ENCODE peak calls at places on chromosomes 6 and 20, in seven cellular contexts. One of them, this sample, is unnamed.

GRCh38 chr6:152233547-152234320 is 403.4 kb downstream of the SYNE1 start:
- DNase-seq in H1: no peak
- DNase-seq in mesendoderm: no peak
- DNase-seq in mesenchymal stem cell: peak
- DNase-seq in neuronal stem cell: no peak
- DNase-seq in H9: no peak
- DNase-seq in IMR-90: no peak
- DNase-seq in this sample: no peak

GRCh38 chr6:95309545-95309944 is 267.8 kb upstream of the MANEA start:
- DNase-seq in H1: no peak
- DNase-seq in mesendoderm: no peak
- DNase-seq in mesenchymal stem cell: no peak
- DNase-seq in neuronal stem cell: no peak
- DNase-seq in H9: no peak
- DNase-seq in IMR-90: no peak
- DNase-seq in this sample: no peak

GRCh38 chr6:75210885-75211739 is 5.3 kb upstream of the COL12A1 start:
- DNase-seq in H1: no peak
- DNase-seq in mesendoderm: peak
- DNase-seq in mesenchymal stem cell: peak
- DNase-seq in neuronal stem cell: peak
- DNase-seq in H9: no peak
- DNase-seq in IMR-90: peak
- DNase-seq in this sample: peak

GRCh38 chr20:20206788-20207187 is 154.5 kb downstream of the CFAP61 start:
- DNase-seq in H1: no peak
- DNase-seq in mesendoderm: no peak
- DNase-seq in mesenchymal stem cell: no peak
- DNase-seq in neuronal stem cell: no peak
- DNase-seq in H9: no peak
- DNase-seq in IMR-90: no peak
- DNase-seq in this sample: no peak

GRCh38 chr6:105364243-105364642 is 38.6 kb downstream of the PREP start:
- DNase-seq in H1: no peak
- DNase-seq in mesendoderm: no peak
- DNase-seq in mesenchymal stem cell: no peak
- DNase-seq in neuronal stem cell: no peak
- DNase-seq in H9: no peak
- DNase-seq in IMR-90: no peak
- DNase-seq in this sample: peak

GRCh38 chr6:123716506-123716905 is 79.8 kb upstream of the TRDN start:
- DNase-seq in H1: no peak
- DNase-seq in mesendoderm: no peak
- DNase-seq in mesenchymal stem cell: peak
- DNase-seq in neuronal stem cell: no peak
- DNase-seq in H9: no peak
- DNase-seq in IMR-90: no peak
- DNase-seq in this sample: no peak

GRCh38 chr20:48877299-48877698 is 44.2 kb upstream of the ARFGEF2 start:
- DNase-seq in H1: no peak
- DNase-seq in mesendoderm: no peak
- DNase-seq in mesenchymal stem cell: no peak
- DNase-seq in neuronal stem cell: no peak
- DNase-seq in H9: no peak
- DNase-seq in IMR-90: no peak
- DNase-seq in this sample: no peak

GRCh38 chr20:64009811-64010387 is 26.1 kb upstream of the C20orf204 start:
- DNase-seq in H1: no peak
- DNase-seq in mesendoderm: no peak
- DNase-seq in mesenchymal stem cell: no peak
- DNase-seq in neuronal stem cell: no peak
- DNase-seq in H9: no peak
- DNase-seq in IMR-90: no peak
- DNase-seq in this sample: no peak

GRCh38 chr20:29497261-29497671 is 1760.2 kb upstream of the DEFB115 start:
- DNase-seq in H1: no peak
- DNase-seq in mesendoderm: no peak
- DNase-seq in mesenchymal stem cell: no peak
- DNase-seq in neuronal stem cell: no peak
- DNase-seq in H9: no peak
- DNase-seq in IMR-90: no peak
- DNase-seq in this sample: peak

GRCh38 chr20:54070187-54070987 is at the start of gene BCAS1:
- DNase-seq in H1: no peak
- DNase-seq in mesendoderm: no peak
- DNase-seq in mesenchymal stem cell: no peak
- DNase-seq in neuronal stem cell: no peak
- DNase-seq in H9: no peak
- DNase-seq in IMR-90: no peak
- DNase-seq in this sample: no peak

GRCh38 chr20:14337400-14338171 is at the start of gene FLRT3:
- DNase-seq in H1: peak
- DNase-seq in mesendoderm: peak
- DNase-seq in mesenchymal stem cell: peak
- DNase-seq in neuronal stem cell: peak
- DNase-seq in H9: peak
- DNase-seq in IMR-90: peak
- DNase-seq in this sample: peak

DNA sequence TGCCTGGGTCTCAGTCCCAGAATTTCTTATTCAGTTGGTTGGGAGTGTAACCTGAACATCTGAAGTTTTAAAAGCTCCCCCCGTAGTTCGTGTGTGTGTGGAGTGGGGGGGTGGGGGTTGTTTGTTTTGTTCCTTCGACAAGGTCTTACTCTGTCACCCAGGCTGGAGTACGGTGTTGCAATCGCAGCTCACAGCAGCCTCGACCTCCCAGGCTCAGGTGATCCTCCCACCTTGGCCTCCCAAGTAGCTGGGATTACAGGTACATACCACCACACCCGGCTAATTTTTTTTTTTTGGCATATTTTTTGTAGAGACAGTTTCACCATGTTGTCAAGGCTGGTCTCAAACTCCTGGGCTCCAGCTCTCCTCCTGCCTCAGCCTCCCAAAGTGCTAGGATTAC is 3.1 kb downstream of the CCM2L start:
- DNase-seq in H1: no peak
- DNase-seq in mesendoderm: no peak
- DNase-seq in mesenchymal stem cell: no peak
- DNase-seq in neuronal stem cell: no peak
- DNase-seq in H9: no peak
- DNase-seq in IMR-90: no peak
- DNase-seq in this sample: no peak
- H3K4ac ChIP-seq in H1: no peak
- H3K4ac ChIP-seq in mesendoderm: no peak
- H3K4ac ChIP-seq in mesenchymal stem cell: no peak
- H3K4ac ChIP-seq in neuronal stem cell: no peak
- H3K4ac ChIP-seq in H9: no peak
- H3K4ac ChIP-seq in IMR-90: no peak
- H3K4ac ChIP-seq in this sample: no peak

GRCh38 chr6:41780623-41781301 is at the start of gene PRICKLE4:
- DNase-seq in H1: no peak
- DNase-seq in mesendoderm: peak
- DNase-seq in mesenchymal stem cell: peak
- DNase-seq in neuronal stem cell: peak
- DNase-seq in H9: no peak
- DNase-seq in IMR-90: no peak
- DNase-seq in this sample: no peak

GRCh38 chr6:41778895-41779294 is 805 bp downstream of the FRS3 start:
- DNase-seq in H1: no peak
- DNase-seq in mesendoderm: no peak
- DNase-seq in mesenchymal stem cell: no peak
- DNase-seq in neuronal stem cell: no peak
- DNase-seq in H9: no peak
- DNase-seq in IMR-90: no peak
- DNase-seq in this sample: no peak

GRCh38 chr6:41779793-41780622 is at the start of gene FRS3:
- DNase-seq in H1: peak
- DNase-seq in mesendoderm: peak
- DNase-seq in mesenchymal stem cell: peak
- DNase-seq in neuronal stem cell: peak
- DNase-seq in H9: peak
- DNase-seq in IMR-90: peak
- DNase-seq in this sample: peak

GRCh38 chr6:41777886-41778285 is 1.8 kb downstream of the FRS3 start:
- DNase-seq in H1: no peak
- DNase-seq in mesendoderm: no peak
- DNase-seq in mesenchymal stem cell: no peak
- DNase-seq in neuronal stem cell: no peak
- DNase-seq in H9: no peak
- DNase-seq in IMR-90: no peak
- DNase-seq in this sample: no peak

DNA sequence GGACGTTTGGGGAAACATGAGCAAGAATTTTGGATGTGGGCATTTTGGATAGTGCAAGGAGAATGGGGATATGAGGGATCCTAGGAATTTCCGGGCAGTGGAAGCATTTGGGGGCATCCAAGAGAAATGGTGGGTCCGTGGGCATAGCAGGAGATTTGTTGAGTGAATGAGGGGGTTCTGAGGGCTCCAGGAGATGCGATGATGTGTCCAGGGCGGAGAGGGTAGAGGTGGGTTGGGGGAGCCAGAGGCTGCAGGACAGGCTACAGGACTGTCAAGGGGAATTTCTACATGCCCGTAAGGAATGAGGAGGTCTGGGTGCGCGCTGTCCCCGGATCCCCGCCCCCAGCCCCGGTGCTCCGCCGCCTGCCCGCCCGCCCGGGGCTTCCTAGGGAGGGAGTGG is 364 bp downstream of the FRS3 start:
- DNase-seq in H1: no peak
- DNase-seq in mesendoderm: peak
- DNase-seq in mesenchymal stem cell: peak
- DNase-seq in neuronal stem cell: no peak
- DNase-seq in H9: no peak
- DNase-seq in IMR-90: no peak
- DNase-seq in this sample: no peak
- H3K4ac ChIP-seq in H1: no peak
- H3K4ac ChIP-seq in mesendoderm: no peak
- H3K4ac ChIP-seq in mesenchymal stem cell: no peak
- H3K4ac ChIP-seq in neuronal stem cell: no peak
- H3K4ac ChIP-seq in H9: no peak
- H3K4ac ChIP-seq in IMR-90: peak
- H3K4ac ChIP-seq in this sample: peak

GRCh38 chr20:37387519-37388269 is 41.8 kb downstream of the SRC start:
- DNase-seq in H1: no peak
- DNase-seq in mesendoderm: no peak
- DNase-seq in mesenchymal stem cell: no peak
- DNase-seq in neuronal stem cell: no peak
- DNase-seq in H9: no peak
- DNase-seq in IMR-90: no peak
- DNase-seq in this sample: no peak

GRCh38 chr20:37388831-37389230 is 42.9 kb downstream of the SRC start:
- DNase-seq in H1: no peak
- DNase-seq in mesendoderm: no peak
- DNase-seq in mesenchymal stem cell: no peak
- DNase-seq in neuronal stem cell: no peak
- DNase-seq in H9: no peak
- DNase-seq in IMR-90: no peak
- DNase-seq in this sample: no peak

GRCh38 chr20:37390503-37390890 is 44.6 kb downstream of the SRC start:
- DNase-seq in H1: no peak
- DNase-seq in mesendoderm: no peak
- DNase-seq in mesenchymal stem cell: no peak
- DNase-seq in neuronal stem cell: no peak
- DNase-seq in H9: no peak
- DNase-seq in IMR-90: no peak
- DNase-seq in this sample: no peak

GRCh38 chr20:37389844-37390275 is 43.9 kb downstream of the SRC start:
- DNase-seq in H1: no peak
- DNase-seq in mesendoderm: peak
- DNase-seq in mesenchymal stem cell: no peak
- DNase-seq in neuronal stem cell: no peak
- DNase-seq in H9: peak
- DNase-seq in IMR-90: no peak
- DNase-seq in this sample: no peak

GRCh38 chr20:37389241-37389747 is 43.4 kb downstream of the SRC start:
- DNase-seq in H1: no peak
- DNase-seq in mesendoderm: no peak
- DNase-seq in mesenchymal stem cell: no peak
- DNase-seq in neuronal stem cell: no peak
- DNase-seq in H9: peak
- DNase-seq in IMR-90: no peak
- DNase-seq in this sample: no peak
- H3K4ac ChIP-seq in H1: no peak
- H3K4ac ChIP-seq in mesendoderm: no peak
- H3K4ac ChIP-seq in mesenchymal stem cell: no peak
- H3K4ac ChIP-seq in neuronal stem cell: no peak
- H3K4ac ChIP-seq in H9: no peak
- H3K4ac ChIP-seq in IMR-90: no peak
- H3K4ac ChIP-seq in this sample: no peak

GRCh38 chr20:47622118-47622665 is 120.5 kb downstream of the NCOA3 start:
- DNase-seq in H1: no peak
- DNase-seq in mesendoderm: no peak
- DNase-seq in mesenchymal stem cell: no peak
- DNase-seq in neuronal stem cell: no peak
- DNase-seq in H9: no peak
- DNase-seq in IMR-90: peak
- DNase-seq in this sample: no peak

GRCh38 chr20:47629907-47630306 is 128.2 kb downstream of the NCOA3 start:
- DNase-seq in H1: no peak
- DNase-seq in mesendoderm: no peak
- DNase-seq in mesenchymal stem cell: no peak
- DNase-seq in neuronal stem cell: no peak
- DNase-seq in H9: no peak
- DNase-seq in IMR-90: no peak
- DNase-seq in this sample: no peak

GRCh38 chr20:47627540-47627939 is 125.9 kb downstream of the NCOA3 start:
- DNase-seq in H1: no peak
- DNase-seq in mesendoderm: no peak
- DNase-seq in mesenchymal stem cell: no peak
- DNase-seq in neuronal stem cell: no peak
- DNase-seq in H9: no peak
- DNase-seq in IMR-90: no peak
- DNase-seq in this sample: peak
- H3K4ac ChIP-seq in H1: no peak
- H3K4ac ChIP-seq in mesendoderm: no peak
- H3K4ac ChIP-seq in mesenchymal stem cell: no peak
- H3K4ac ChIP-seq in neuronal stem cell: no peak
- H3K4ac ChIP-seq in H9: no peak
- H3K4ac ChIP-seq in IMR-90: no peak
- H3K4ac ChIP-seq in this sample: no peak

GRCh38 chr6:126628125-126628524 is 288.2 kb downstream of the CENPW start:
- DNase-seq in H1: no peak
- DNase-seq in mesendoderm: peak
- DNase-seq in mesenchymal stem cell: no peak
- DNase-seq in neuronal stem cell: no peak
- DNase-seq in H9: no peak
- DNase-seq in IMR-90: no peak
- DNase-seq in this sample: peak
- H3K4ac ChIP-seq in H1: no peak
- H3K4ac ChIP-seq in mesendoderm: no peak
- H3K4ac ChIP-seq in mesenchymal stem cell: no peak
- H3K4ac ChIP-seq in neuronal stem cell: no peak
- H3K4ac ChIP-seq in H9: no peak
- H3K4ac ChIP-seq in IMR-90: no peak
- H3K4ac ChIP-seq in this sample: no peak